ENCODE peak calls at places on chromosomes 2 and 18, in seven cellular contexts. R, W, Q, J, Y, U and N are unnamed samples. For H3K4me1, the result is how much of the 10 kb centered on the place peaks cover.

GRCh38 chr18:12973562-12974213 is 17.5 kb upstream of the CEP192 start:
- DNase-seq in R (no peak), W (no peak), Q (no peak), J (no peak), Y (no peak), U (no peak), N (no peak)

GRCh38 chr2:226887940-226888339 is 52.1 kb downstream of the RHBDD1 start:
- DNase-seq in R (no peak), W (no peak), Q (peak), J (no peak), Y (no peak), U (no peak), N (no peak)

GRCh38 chr2:145380436-145381017 is 860.6 kb upstream of the ZEB2 start:
- DNase-seq in R (no peak), W (no peak), Q (peak), J (no peak), Y (no peak), U (no peak), N (no peak)

GRCh38 chr18:3440340-3440739 is 9.6 kb upstream of the TGIF1 start:
- DNase-seq in R (no peak), W (no peak), Q (no peak), J (no peak), Y (no peak), U (no peak), N (no peak)

GRCh38 chr2:188291617-188292445 is at the start of gene GULP1:
- DNase-seq in R (peak), W (peak), Q (peak), J (peak), Y (peak), U (peak), N (peak)

GRCh38 chr2:189782221-189782671 is 1.9 kb downstream of the ORMDL1 start:
- DNase-seq in R (no peak), W (no peak), Q (peak), J (no peak), Y (no peak), U (no peak), N (no peak)

GRCh38 chr2:190137561-190137960 is 75.0 kb upstream of the MSTN start:
- DNase-seq in R (no peak), W (no peak), Q (no peak), J (no peak), Y (no peak), U (no peak), N (no peak)

GRCh38 chr2:28606986-28607441 is 111.2 kb downstream of the PLB1 start:
- DNase-seq in R (no peak), W (no peak), Q (peak), J (no peak), Y (peak), U (no peak), N (no peak)

GRCh38 chr2:101812226-101812625 is 114.7 kb downstream of the MAP4K4 start:
- DNase-seq in R (no peak), W (no peak), Q (no peak), J (no peak), Y (no peak), U (no peak), N (no peak)

GRCh38 chr18:79902075-79902474 is 49.4 kb downstream of the SLC66A2 start:
- DNase-seq in R (no peak), W (peak), Q (no peak), J (no peak), Y (no peak), U (no peak), N (peak)

GRCh38 chr2:145220496-145220895 is 700.6 kb upstream of the ZEB2 start:
- DNase-seq in R (no peak), W (no peak), Q (no peak), J (no peak), Y (no peak), U (no peak), N (no peak)

GRCh38 chr2:125086313-125087184 is 1061.5 kb downstream of the CNTNAP5 start:
- DNase-seq in R (no peak), W (no peak), Q (no peak), J (no peak), Y (no peak), U (no peak), N (no peak)

GRCh38 chr2:234293973-234294372 is 202.9 kb downstream of the ARL4C start:
- DNase-seq in R (no peak), W (no peak), Q (no peak), J (no peak), Y (no peak), U (no peak), N (no peak)

GRCh38 chr2:95297088-95297487 is at the start of gene KCNIP3:
- DNase-seq in R (peak), W (no peak), Q (peak), J (no peak), Y (no peak), U (no peak), N (peak)

GRCh38 chr18:23703057-23703986 is 14.1 kb downstream of the LAMA3 start:
- DNase-seq in R (no peak), W (no peak), Q (peak), J (no peak), Y (peak), U (no peak), N (no peak)

GRCh38 chr2:221205103-221205502 is 367.0 kb downstream of the EPHA4 start:
- DNase-seq in R (no peak), W (no peak), Q (no peak), J (no peak), Y (no peak), U (no peak), N (no peak)

DNA sequence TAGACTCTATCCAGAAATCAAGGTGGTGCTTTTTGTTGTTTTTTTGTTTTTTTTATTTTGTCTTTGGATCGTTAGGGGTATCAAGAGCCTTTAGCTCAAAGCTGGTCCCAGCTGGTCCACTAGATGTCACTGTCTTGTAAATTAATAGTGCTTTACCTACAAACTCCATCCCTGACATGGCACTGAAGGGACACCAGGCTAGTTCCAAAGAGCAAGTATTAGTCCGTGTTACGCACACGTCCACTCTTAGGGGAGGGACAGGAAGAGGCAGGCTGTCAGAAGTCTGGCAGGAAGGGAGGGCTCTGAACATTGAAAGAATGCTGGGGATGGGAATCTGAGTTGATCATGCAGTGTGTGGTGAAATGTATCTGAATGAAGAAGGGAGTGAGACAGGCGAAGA is 85.9 kb upstream of the CCBE1 start:
- DNase-seq in R (no peak), W (no peak), Q (peak), J (no peak), Y (peak), U (no peak), N (no peak)
- TF ChIP-seq CTCF in R (no peak), W (peak), Q (peak), J (peak), Y (peak), U (no peak), N (no peak)

GRCh38 chr2:64090264-64090663 is 54.0 kb downstream of the PELI1 start:
- DNase-seq in R (no peak), W (no peak), Q (no peak), J (no peak), Y (no peak), U (no peak), N (no peak)

GRCh38 chr2:64092502-64092901 is 51.7 kb downstream of the PELI1 start:
- DNase-seq in R (no peak), W (no peak), Q (no peak), J (no peak), Y (no peak), U (no peak), N (no peak)

GRCh38 chr2:64094663-64095382 is 49.4 kb downstream of the PELI1 start:
- DNase-seq in R (no peak), W (no peak), Q (no peak), J (no peak), Y (no peak), U (no peak), N (no peak)

DNA sequence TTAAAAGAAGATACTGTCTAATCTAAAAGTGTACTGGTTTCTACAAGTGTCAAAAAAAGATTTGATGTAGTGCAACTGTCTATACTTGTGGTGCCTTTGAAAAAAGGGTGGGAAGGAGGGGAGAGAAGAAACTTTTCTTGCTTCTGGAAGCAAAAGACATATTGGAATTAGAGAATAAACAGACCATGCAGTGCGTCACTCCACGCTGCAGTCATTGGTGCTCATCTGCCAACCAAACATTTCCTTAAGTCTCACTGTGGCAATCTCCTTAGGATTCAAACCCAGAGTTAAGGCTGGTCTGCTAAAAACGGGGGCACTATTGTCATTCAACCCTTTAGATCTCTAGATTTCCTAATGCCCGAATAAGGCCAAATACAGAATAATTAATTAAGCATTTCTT is 50.9 kb downstream of the PELI1 start:
- DNase-seq in R (no peak), W (no peak), Q (no peak), J (no peak), Y (no peak), U (no peak), N (no peak)
- H3K4me1 ChIP-seq in R (under half), W (under half), Q (under half), J (under half), Y (under half), U (under half), N (under half)

GRCh38 chr18:27954226-27954625 is 222.7 kb downstream of the CDH2 start:
- DNase-seq in R (no peak), W (no peak), Q (peak), J (no peak), Y (no peak), U (no peak), N (no peak)
- TF ChIP-seq CTCF in R (no peak), W (no peak), Q (no peak), J (no peak), Y (no peak), U (no peak), N (no peak)

DNA sequence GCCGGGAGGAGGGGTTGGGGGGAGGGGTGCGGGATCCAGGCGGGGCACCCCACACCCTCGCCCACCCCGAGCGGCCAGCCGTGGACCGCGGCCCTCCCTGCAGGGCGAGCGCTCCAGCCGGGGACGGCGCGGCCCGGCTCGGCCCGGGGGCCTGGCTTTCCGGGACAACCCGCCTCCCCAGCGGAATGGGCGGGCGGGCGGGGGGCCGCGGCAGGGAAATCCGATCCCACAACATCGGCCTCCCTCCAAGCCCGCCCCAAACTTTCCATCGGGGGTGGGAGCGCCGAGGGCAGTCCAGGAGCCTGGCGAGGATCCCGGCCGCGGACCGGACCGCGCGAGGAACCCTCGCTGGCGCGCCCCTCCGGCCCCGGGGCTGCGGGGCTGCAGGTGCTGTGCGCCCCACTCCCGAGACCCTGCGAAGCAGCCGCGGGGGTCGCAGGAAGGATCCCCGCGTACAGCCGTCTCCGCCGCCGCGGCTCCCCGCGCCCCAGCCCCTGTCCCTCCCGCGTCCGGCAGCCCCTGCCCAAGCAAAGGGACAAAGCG is 528 bp downstream of the SEMA4C start:
- DNase-seq in R (peak), W (peak), Q (peak), J (peak), Y (peak), U (peak), N (peak)
- H3K4me1 ChIP-seq in R (half or more), W (half or more), Q (under half), J (under half), Y (under half), U (under half), N (under half)

DNA sequence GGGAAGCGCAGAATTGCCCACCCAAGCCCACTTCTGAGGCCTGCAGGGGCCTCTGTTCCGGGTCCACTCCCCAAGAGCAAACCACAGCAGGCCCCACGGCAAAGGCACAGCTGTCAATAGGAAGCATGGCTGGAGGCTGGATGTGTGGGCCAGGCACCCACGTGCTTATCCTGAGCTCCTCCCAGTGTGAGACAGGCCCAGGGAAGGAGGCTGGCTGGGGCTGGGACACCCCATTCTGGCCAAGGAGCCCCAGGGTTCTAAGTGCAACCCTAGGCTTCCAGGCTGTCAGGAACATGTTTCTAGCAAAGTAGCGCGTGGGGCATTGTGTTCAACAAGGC is 6.0 kb upstream of the RAB17 start:
- DNase-seq in R (no peak), W (no peak), Q (no peak), J (peak), Y (no peak), U (no peak), N (no peak)
- TF ChIP-seq CTCF in R (no peak), W (no peak), Q (no peak), J (no peak), Y (no peak), U (no peak), N (no peak)

DNA sequence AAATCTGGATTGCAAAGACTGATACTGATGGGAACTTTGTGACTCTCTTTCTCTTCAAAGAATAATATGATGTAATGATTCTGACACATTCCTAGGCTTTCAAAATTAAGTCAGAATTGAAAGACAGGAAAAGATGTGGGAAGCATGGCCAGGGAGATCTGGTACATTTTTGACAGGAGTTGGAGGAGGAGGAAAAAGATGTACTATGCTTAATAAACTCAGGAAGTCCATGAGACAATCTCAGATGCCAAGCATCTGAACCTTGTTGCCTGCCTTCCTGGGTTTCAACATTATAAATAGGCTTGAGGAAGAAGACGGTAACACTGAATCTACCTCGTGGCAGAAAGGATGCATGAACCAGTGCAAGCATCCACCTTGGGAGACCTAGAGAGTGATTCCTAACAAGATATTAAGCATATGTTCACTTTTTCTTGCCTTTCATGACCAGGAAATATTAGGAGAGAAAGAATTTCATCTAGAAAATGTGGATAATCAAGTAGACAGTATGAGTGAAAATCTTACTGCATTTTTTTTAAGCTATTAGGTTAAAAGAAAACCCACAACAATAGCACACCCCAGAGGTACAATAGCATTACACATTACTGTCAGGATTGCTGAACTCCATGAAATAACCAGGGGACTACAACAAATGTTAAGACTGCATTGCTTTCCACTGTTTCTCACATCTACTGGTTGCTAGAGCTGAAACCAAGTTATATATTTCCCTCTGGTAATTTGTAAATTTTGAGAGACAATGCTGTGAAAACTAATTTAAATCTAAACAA is 33.9 kb downstream of the KLF7 start:
- DNase-seq in R (no peak), W (no peak), Q (no peak), J (no peak), Y (no peak), U (no peak), N (no peak)
- H3K4me1 ChIP-seq in R (under half), W (half or more), Q (under half), J (under half), Y (under half), U (under half), N (under half)

GRCh38 chr2:181656450-181657261 is at the start of gene CERKL:
- DNase-seq in R (peak), W (peak), Q (peak), J (peak), Y (no peak), U (peak), N (peak)
- TF ChIP-seq CTCF in R (no peak), W (no peak), Q (no peak), J (no peak), Y (peak), U (no peak), N (no peak)

DNA sequence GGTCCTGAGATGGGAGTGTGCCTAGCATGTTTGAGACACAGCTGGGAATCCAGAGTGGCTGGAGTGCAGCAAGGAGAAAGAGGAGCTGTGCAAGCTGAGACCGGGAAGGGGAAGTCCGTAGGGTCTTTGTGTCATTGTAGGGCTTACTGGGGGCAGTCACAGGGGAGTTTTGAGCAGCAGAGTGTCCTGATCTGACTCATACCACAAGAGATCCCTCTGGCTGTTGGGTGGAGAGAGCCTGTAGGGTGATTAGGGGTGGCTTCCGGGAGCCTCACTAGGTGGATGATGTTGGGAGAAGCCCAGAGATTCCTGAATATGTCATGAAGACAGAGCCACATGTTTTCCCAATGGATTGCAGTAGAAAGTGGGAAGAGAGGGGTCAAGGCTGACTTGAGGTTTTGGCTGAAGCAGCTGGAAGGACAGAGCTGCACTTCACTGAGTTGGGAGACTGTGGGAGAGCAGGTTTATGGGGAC is 30.9 kb downstream of the FHOD3 start:
- DNase-seq in R (no peak), W (no peak), Q (no peak), J (no peak), Y (no peak), U (no peak), N (no peak)
- H3K4me1 ChIP-seq in R (under half), W (half or more), Q (under half), J (under half), Y (under half), U (under half), N (under half)